ENCODE peak calls at places on chromosome 20, in six cellular contexts. One of them, this sample, is unnamed.

GRCh38 chr20:32034581-32035397 is 17.3 kb upstream of the HCK start:
- DNase-seq in left ventricle myocardium inferior: no peak
- DNase-seq in fibroblast of pulmonary artery: no peak
- DNase-seq in uterus: no peak
- DNase-seq in GM13977: no peak
- DNase-seq in osteoblast: peak
- DNase-seq in this sample: no peak

GRCh38 chr20:58567437-58567836 is 52.2 kb upstream of the APCDD1L start:
- DNase-seq in left ventricle myocardium inferior: no peak
- DNase-seq in fibroblast of pulmonary artery: no peak
- DNase-seq in uterus: no peak
- DNase-seq in GM13977: no peak
- DNase-seq in osteoblast: peak
- DNase-seq in this sample: no peak

GRCh38 chr20:10673831-10674683 is at the start of gene JAG1:
- DNase-seq in left ventricle myocardium inferior: peak
- DNase-seq in fibroblast of pulmonary artery: peak
- DNase-seq in uterus: peak
- DNase-seq in GM13977: peak
- DNase-seq in osteoblast: peak
- DNase-seq in this sample: peak

GRCh38 chr20:55540013-55540412 is 465.3 kb downstream of the CBLN4 start:
- DNase-seq in left ventricle myocardium inferior: no peak
- DNase-seq in fibroblast of pulmonary artery: no peak
- DNase-seq in uterus: no peak
- DNase-seq in GM13977: no peak
- DNase-seq in osteoblast: no peak
- DNase-seq in this sample: no peak

GRCh38 chr20:20327756-20328155 is 40.1 kb upstream of the INSM1 start:
- DNase-seq in left ventricle myocardium inferior: no peak
- DNase-seq in fibroblast of pulmonary artery: no peak
- DNase-seq in uterus: no peak
- DNase-seq in GM13977: no peak
- DNase-seq in osteoblast: no peak
- DNase-seq in this sample: no peak

GRCh38 chr20:13817342-13817741 is 32.5 kb downstream of the NDUFAF5 start:
- DNase-seq in left ventricle myocardium inferior: no peak
- DNase-seq in fibroblast of pulmonary artery: no peak
- DNase-seq in uterus: no peak
- DNase-seq in GM13977: no peak
- DNase-seq in osteoblast: no peak
- DNase-seq in this sample: no peak

GRCh38 chr20:20407891-20408805 is 40.2 kb downstream of the INSM1 start:
- DNase-seq in left ventricle myocardium inferior: no peak
- DNase-seq in fibroblast of pulmonary artery: peak
- DNase-seq in uterus: no peak
- DNase-seq in GM13977: no peak
- DNase-seq in osteoblast: no peak
- DNase-seq in this sample: no peak

GRCh38 chr20:59469266-59470252 is 134.8 kb upstream of the PHACTR3 start:
- DNase-seq in left ventricle myocardium inferior: no peak
- DNase-seq in fibroblast of pulmonary artery: no peak
- DNase-seq in uterus: no peak
- DNase-seq in GM13977: no peak
- DNase-seq in osteoblast: peak
- DNase-seq in this sample: no peak

GRCh38 chr20:62598761-62599194 is 43.5 kb upstream of the SLCO4A1 start:
- DNase-seq in left ventricle myocardium inferior: no peak
- DNase-seq in fibroblast of pulmonary artery: no peak
- DNase-seq in uterus: no peak
- DNase-seq in GM13977: peak
- DNase-seq in osteoblast: no peak
- DNase-seq in this sample: peak

GRCh38 chr20:63934271-63935068 is 21.7 kb downstream of the UCKL1 start:
- DNase-seq in left ventricle myocardium inferior: no peak
- DNase-seq in fibroblast of pulmonary artery: no peak
- DNase-seq in uterus: no peak
- DNase-seq in GM13977: no peak
- DNase-seq in osteoblast: peak
- DNase-seq in this sample: no peak
- TF ChIP-seq CTCF in left ventricle myocardium inferior: peak
- TF ChIP-seq CTCF in fibroblast of pulmonary artery: peak
- TF ChIP-seq CTCF in uterus: no peak
- TF ChIP-seq CTCF in GM13977: no peak
- TF ChIP-seq CTCF in osteoblast: no peak
- TF ChIP-seq CTCF in this sample: no peak

GRCh38 chr20:38214871-38215788 is 45.4 kb downstream of the KIAA1755 start:
- DNase-seq in left ventricle myocardium inferior: no peak
- DNase-seq in fibroblast of pulmonary artery: no peak
- DNase-seq in uterus: no peak
- DNase-seq in GM13977: no peak
- DNase-seq in osteoblast: peak
- DNase-seq in this sample: no peak
- TF ChIP-seq CTCF in left ventricle myocardium inferior: no peak
- TF ChIP-seq CTCF in fibroblast of pulmonary artery: peak
- TF ChIP-seq CTCF in uterus: no peak
- TF ChIP-seq CTCF in GM13977: no peak
- TF ChIP-seq CTCF in osteoblast: no peak
- TF ChIP-seq CTCF in this sample: no peak

GRCh38 chr20:17500826-17501225 is 30.4 kb downstream of the BFSP1 start:
- DNase-seq in left ventricle myocardium inferior: no peak
- DNase-seq in fibroblast of pulmonary artery: no peak
- DNase-seq in uterus: no peak
- DNase-seq in GM13977: no peak
- DNase-seq in osteoblast: no peak
- DNase-seq in this sample: no peak
- TF ChIP-seq CTCF in left ventricle myocardium inferior: no peak
- TF ChIP-seq CTCF in fibroblast of pulmonary artery: no peak
- TF ChIP-seq CTCF in uterus: no peak
- TF ChIP-seq CTCF in GM13977: no peak
- TF ChIP-seq CTCF in osteoblast: no peak
- TF ChIP-seq CTCF in this sample: no peak

GRCh38 chr20:46543959-46544358 is 6.5 kb downstream of the OCSTAMP start:
- DNase-seq in left ventricle myocardium inferior: no peak
- DNase-seq in fibroblast of pulmonary artery: no peak
- DNase-seq in uterus: no peak
- DNase-seq in GM13977: no peak
- DNase-seq in osteoblast: no peak
- DNase-seq in this sample: no peak

GRCh38 chr20:46541229-46541935 is 9.1 kb downstream of the OCSTAMP start:
- DNase-seq in left ventricle myocardium inferior: no peak
- DNase-seq in fibroblast of pulmonary artery: no peak
- DNase-seq in uterus: no peak
- DNase-seq in GM13977: no peak
- DNase-seq in osteoblast: no peak
- DNase-seq in this sample: no peak

GRCh38 chr20:46543033-46543432 is 7.4 kb downstream of the OCSTAMP start:
- DNase-seq in left ventricle myocardium inferior: no peak
- DNase-seq in fibroblast of pulmonary artery: no peak
- DNase-seq in uterus: no peak
- DNase-seq in GM13977: no peak
- DNase-seq in osteoblast: no peak
- DNase-seq in this sample: no peak

GRCh38 chr20:46544576-46544975 is 5.9 kb downstream of the OCSTAMP start:
- DNase-seq in left ventricle myocardium inferior: no peak
- DNase-seq in fibroblast of pulmonary artery: peak
- DNase-seq in uterus: no peak
- DNase-seq in GM13977: no peak
- DNase-seq in osteoblast: no peak
- DNase-seq in this sample: no peak

GRCh38 chr20:46539113-46539512 is 11.3 kb downstream of the OCSTAMP start:
- DNase-seq in left ventricle myocardium inferior: no peak
- DNase-seq in fibroblast of pulmonary artery: no peak
- DNase-seq in uterus: no peak
- DNase-seq in GM13977: no peak
- DNase-seq in osteoblast: no peak
- DNase-seq in this sample: no peak
- TF ChIP-seq CTCF in left ventricle myocardium inferior: no peak
- TF ChIP-seq CTCF in fibroblast of pulmonary artery: peak
- TF ChIP-seq CTCF in uterus: no peak
- TF ChIP-seq CTCF in GM13977: no peak
- TF ChIP-seq CTCF in osteoblast: peak
- TF ChIP-seq CTCF in this sample: no peak

GRCh38 chr20:38021373-38021772 is 11.9 kb downstream of the TTI1 start:
- DNase-seq in left ventricle myocardium inferior: no peak
- DNase-seq in fibroblast of pulmonary artery: no peak
- DNase-seq in uterus: no peak
- DNase-seq in GM13977: no peak
- DNase-seq in osteoblast: no peak
- DNase-seq in this sample: no peak
- TF ChIP-seq CTCF in left ventricle myocardium inferior: no peak
- TF ChIP-seq CTCF in fibroblast of pulmonary artery: no peak
- TF ChIP-seq CTCF in uterus: no peak
- TF ChIP-seq CTCF in GM13977: no peak
- TF ChIP-seq CTCF in osteoblast: no peak
- TF ChIP-seq CTCF in this sample: no peak